ENCODE peak calls at places on chromosomes 2 and 18, in six cellular contexts. B, K, D, H, U and T are unnamed samples.

GRCh38 chr2:64637931-64638330 is 15.8 kb downstream of the SERTAD2 start:
- DNase-seq in D (no peak), U (no peak), B (no peak), K (no peak), H (no peak), T (no peak)

GRCh38 chr2:160379399-160379798 is 114.2 kb downstream of the RBMS1 start:
- DNase-seq in B (no peak), K (no peak), D (no peak), H (no peak), U (no peak), T (no peak)

GRCh38 chr2:37523861-37524362 is 147.5 kb downstream of the CDC42EP3 start:
- DNase-seq in H (peak; percentile 46), K (no peak), U (no peak), B (no peak), D (no peak), T (no peak)

GRCh38 chr2:149068996-149069888 is 30.7 kb downstream of the LYPD6B start:
- DNase-seq in B (peak; percentile 79), K (no peak), U (no peak), D (no peak), H (no peak), T (no peak)

GRCh38 chr2:20609349-20609994 is 41.4 kb downstream of the HS1BP3 start:
- DNase-seq in H (peak; percentile 58), D (no peak), B (peak; percentile 84), U (peak; percentile 64), K (peak; percentile 18), T (no peak)

GRCh38 chr2:50343157-50343821 is 688.6 kb downstream of the NRXN1 start:
- DNase-seq in D (no peak), U (no peak), H (no peak), K (no peak), B (no peak), T (no peak)

GRCh38 chr2:128433911-128434550 is 115.4 kb upstream of the HS6ST1 start:
- DNase-seq in K (no peak), D (no peak), U (no peak), H (no peak), B (no peak), T (no peak)

GRCh38 chr2:229300814-229301213 is 29.7 kb upstream of the PID1 start:
- DNase-seq in U (no peak), D (no peak), B (no peak), K (no peak), H (no peak), T (no peak)

GRCh38 chr2:19709553-19709952 is 192.2 kb downstream of the TTC32 start:
- DNase-seq in K (no peak), H (no peak), B (no peak), U (no peak), D (no peak), T (no peak)

GRCh38 chr18:13375302-13376255 is 157.0 kb downstream of the LDLRAD4 start:
- DNase-seq in U (peak; percentile 84), B (peak; percentile 99), H (peak; percentile 93), D (peak; percentile 73), K (peak; percentile 37), T (no peak)

GRCh38 chr2:41576423-41576822 is 471.4 kb upstream of the PKDCC start:
- DNase-seq in H (no peak), D (no peak), B (no peak), K (no peak), U (no peak), T (no peak)

GRCh38 chr2:102726128-102727087 is 35.4 kb upstream of the TMEM182 start:
- DNase-seq in H (no peak), D (no peak), B (no peak), K (peak; percentile 26), U (no peak), T (no peak)

GRCh38 chr2:127968610-127969339 is 59.1 kb downstream of the SAP130 start:
- DNase-seq in H (no peak), K (no peak), B (no peak), U (peak; percentile 91), D (no peak), T (no peak)

GRCh38 chr2:38966678-38967077 is 77.0 kb downstream of the ARHGEF33 start:
- DNase-seq in K (no peak), U (no peak), D (no peak), B (no peak), H (no peak), T (no peak)

GRCh38 chr2:56014075-56014730 is 90.6 kb upstream of the EFEMP1 start:
- DNase-seq in U (no peak), D (peak; percentile 13), H (no peak), B (no peak), K (no peak), T (no peak)

GRCh38 chr2:200588076-200588678 is 2.4 kb downstream of the AOX1 start:
- DNase-seq in D (no peak), B (no peak), K (peak; percentile 40), U (no peak), H (no peak), T (no peak)

GRCh38 chr2:207951734-207952480 is 73.4 kb downstream of the PLEKHM3 start:
- DNase-seq in B (no peak), H (no peak), U (no peak), K (no peak), D (no peak), T (no peak)

GRCh38 chr2:207953354-207953753 is 72.0 kb downstream of the PLEKHM3 start:
- DNase-seq in K (no peak), H (no peak), U (no peak), D (no peak), B (peak; percentile 79), T (no peak)

GRCh38 chr2:207950761-207951114 is 74.6 kb downstream of the PLEKHM3 start:
- DNase-seq in H (no peak), K (no peak), B (no peak), U (no peak), D (no peak), T (no peak)

GRCh38 chr2:207952564-207953345 is 72.6 kb downstream of the PLEKHM3 start:
- DNase-seq in H (no peak), D (no peak), B (no peak), U (no peak), K (no peak), T (no peak)

DNA sequence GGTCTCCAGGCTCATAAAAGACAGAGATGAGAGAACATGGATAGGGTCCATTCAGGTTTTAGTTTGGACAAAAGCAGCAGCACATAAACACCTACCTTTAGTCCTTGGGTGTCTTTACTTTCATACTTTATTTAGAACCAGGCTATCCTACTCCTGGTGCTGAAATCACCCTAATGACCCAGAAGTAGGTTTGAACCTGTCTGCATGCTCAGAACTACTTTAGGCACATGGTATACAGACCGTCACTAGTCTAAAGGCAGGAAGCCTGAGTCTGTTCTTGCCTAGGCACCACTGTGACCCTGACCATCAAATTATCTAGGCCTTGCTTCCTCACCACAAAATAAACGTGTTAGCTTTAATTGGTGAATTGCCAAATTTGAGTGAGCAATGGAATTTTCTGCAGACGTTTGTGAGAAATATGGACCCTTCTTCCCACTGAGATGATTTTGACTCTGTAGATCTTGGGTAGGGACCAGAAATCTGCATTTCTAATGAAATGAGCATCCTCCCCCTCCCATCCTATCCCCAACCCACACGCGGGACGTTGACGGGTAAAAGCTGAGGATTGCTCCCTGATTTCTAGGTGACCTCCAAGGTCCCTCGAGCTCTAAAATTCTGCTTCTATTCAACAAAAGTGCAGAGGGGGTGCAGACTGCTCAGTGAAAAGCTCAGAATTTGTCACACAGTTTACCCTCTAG is 75.1 kb downstream of the PLEKHM3 start:
- DNase-seq in B (no peak), U (no peak), D (no peak), K (no peak), H (no peak), T (no peak)
- H3K27ac ChIP-seq in B (no peak overlapping the region), U (no peak overlapping the region), D (no peak overlapping the region), K (no peak overlapping the region), H (no peak overlapping the region), T (no peak overlapping the region)

DNA sequence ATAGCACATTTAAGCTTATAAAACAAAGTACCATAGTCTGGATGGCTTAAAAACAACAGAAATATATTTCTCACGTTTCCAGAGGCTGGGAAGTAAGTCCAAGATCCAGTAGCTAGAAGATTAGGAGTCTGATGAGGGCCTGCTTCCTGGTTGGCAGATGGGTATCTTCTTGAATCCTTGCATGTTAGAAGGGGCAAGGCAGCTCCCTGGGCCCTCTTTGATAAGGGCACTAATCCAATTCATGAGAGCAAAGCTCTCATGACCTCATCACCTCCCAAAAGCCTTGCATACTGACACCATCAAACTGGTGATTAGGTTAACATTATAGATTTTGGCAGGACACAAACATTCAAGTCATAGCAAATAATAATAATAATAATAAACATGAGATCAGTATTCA is 146.4 kb downstream of the CCDC102B start:
- DNase-seq in D (peak; percentile 90), B (no peak), U (no peak), H (no peak), K (no peak), T (no peak)
- H3K27ac ChIP-seq in D (peak overlapping the region; percentile 78), B (no peak overlapping the region), U (no peak overlapping the region), H (no peak overlapping the region), K (no peak overlapping the region), T (no peak overlapping the region)

GRCh38 chr18:58861853-58862252 is 2.8 kb upstream of the ZNF532 start:
- DNase-seq in K (no peak), U (no peak), H (no peak), D (no peak), B (no peak), T (no peak)
- H3K27ac ChIP-seq in K (no peak overlapping the region), U (peak overlapping the region; percentile 99), H (no peak overlapping the region), D (peak overlapping the region; percentile 72), B (no peak overlapping the region), T (peak overlapping the region; percentile 94)

DNA sequence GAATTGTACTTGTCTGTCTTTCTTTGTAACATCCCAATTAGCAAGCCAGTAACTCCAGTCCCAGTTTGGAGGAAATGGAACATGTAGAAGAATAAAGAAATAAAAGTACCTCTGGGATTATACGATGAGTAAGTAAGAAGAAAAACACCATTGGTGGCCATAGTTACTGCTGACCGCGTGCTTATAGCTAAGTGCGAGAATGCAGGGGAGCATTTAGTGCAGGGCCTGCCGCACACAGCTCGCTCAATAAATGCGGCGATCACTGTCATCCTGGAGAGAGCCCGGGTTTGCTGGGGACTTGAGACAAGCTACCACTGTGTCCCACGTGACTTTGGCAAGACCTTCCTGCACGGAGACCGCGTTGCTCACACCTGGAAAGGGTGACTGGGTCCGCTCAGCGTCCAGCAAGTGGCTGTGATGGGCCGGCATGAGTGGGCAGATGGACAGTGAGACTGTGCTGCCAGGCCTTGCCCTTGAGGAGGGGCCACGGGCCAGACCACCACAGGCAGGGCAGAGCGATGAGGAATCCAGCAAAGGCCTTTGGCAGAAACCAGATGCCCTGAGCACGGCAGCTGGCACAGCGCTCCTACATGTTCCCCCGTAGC is 54.8 kb downstream of the ADI1 start:
- DNase-seq in H (no peak), K (no peak), D (no peak), U (peak; percentile 42), B (peak; percentile 68), T (no peak)
- H3K27ac ChIP-seq in H (peak overlapping the region; percentile 18), K (no peak overlapping the region), D (no peak overlapping the region), U (no peak overlapping the region), B (peak overlapping the region; percentile 40), T (no peak overlapping the region)

GRCh38 chr18:62448426-62448825 is 74.4 kb upstream of the ZCCHC2 start:
- DNase-seq in H (no peak), B (no peak), K (no peak), U (no peak), D (no peak), T (no peak)
- H3K27ac ChIP-seq in H (no peak overlapping the region), B (no peak overlapping the region), K (no peak overlapping the region), U (no peak overlapping the region), D (no peak overlapping the region), T (no peak overlapping the region)

GRCh38 chr2:159234868-159235267 is 51.6 kb downstream of the WDSUB1 start:
- DNase-seq in H (no peak), D (no peak), K (no peak), U (no peak), B (no peak), T (no peak)
- H3K27ac ChIP-seq in H (no peak overlapping the region), D (no peak overlapping the region), K (no peak overlapping the region), U (no peak overlapping the region), B (no peak overlapping the region), T (no peak overlapping the region)